ENCODE peak calls at places on chromosomes 1 and 21, in four cellular contexts. C is EL, H is iris pigment epithelial cell, Z is non-pigmented ciliary epithelial cell. O is an unnamed sample.
A peak's percentile ranks its signal among the peaks of the same experiment; 100 is the strongest.

GRCh38 chr1:202247837-202248795 is 54.5 kb downstream of the LGR6 start:
- DNase-seq in C (no peak), H (no peak), Z (no peak), O (no peak)

GRCh38 chr1:50279622-50280320 is 143.5 kb downstream of the DMRTA2 start:
- DNase-seq in C (no peak), H (peak; percentile 19), Z (no peak), O (no peak)

GRCh38 chr1:114691061-114691460 is 4.3 kb downstream of the AMPD1 start:
- DNase-seq in C (no peak), H (peak; percentile 20), Z (no peak), O (no peak)

GRCh38 chr1:107748529-107748928 is 216.5 kb downstream of the VAV3 start:
- DNase-seq in C (no peak), H (peak; percentile 1), Z (no peak), O (no peak)

GRCh38 chr1:228860911-228861829 is 125.9 kb downstream of the RHOU start:
- DNase-seq in C (peak; percentile 89), H (peak; percentile 89), Z (peak; percentile 67), O (no peak)

GRCh38 chr1:15760520-15761211 is 2.1 kb downstream of the FBLIM1 start:
- DNase-seq in C (peak; percentile 90), H (peak; percentile 41), Z (no peak), O (no peak)

GRCh38 chr1:160074865-160075264 is 4.9 kb upstream of the KCNJ10 start:
- DNase-seq in C (no peak), H (no peak), Z (no peak), O (no peak)

GRCh38 chr1:221768444-221769066 is 26.7 kb upstream of the DUSP10 start:
- DNase-seq in C (no peak), H (peak; percentile 24), Z (no peak), O (no peak)

GRCh38 chr1:100614570-100614969 is 76.6 kb downstream of the GPR88 start:
- DNase-seq in C (no peak), H (no peak), Z (no peak), O (no peak)

GRCh38 chr1:178941261-178941689 is 70.4 kb upstream of the ANGPTL1 start:
- DNase-seq in C (no peak), H (no peak), Z (no peak), O (no peak)

GRCh38 chr1:171844381-171844780 is 3.1 kb downstream of the DNM3 start:
- DNase-seq in C (no peak), H (no peak), Z (no peak), O (no peak)

GRCh38 chr1:24121406-24121805 is 9.5 kb upstream of the MYOM3 start:
- DNase-seq in C (no peak), H (no peak), Z (no peak), O (no peak)

GRCh38 chr1:3746389-3746783 is 5.9 kb upstream of the CCDC27 start:
- DNase-seq in C (no peak), H (no peak), Z (no peak), O (no peak)

GRCh38 chr1:202076050-202076511 is 46.6 kb upstream of the GPR37L1 start:
- DNase-seq in C (no peak), H (no peak), Z (no peak), O (no peak)

GRCh38 chr1:228317891-228318810 is 88.5 kb downstream of the TRIM11 start:
- DNase-seq in C (no peak), H (no peak), Z (no peak), O (no peak)

GRCh38 chr1:6495540-6496359 is 4.3 kb upstream of the PLEKHG5 start:
- DNase-seq in C (no peak), H (no peak), Z (no peak), O (no peak)

GRCh38 chr21:32611471-32611997 is 643 bp downstream of the CFAP298 start:
- DNase-seq in C (peak; percentile 47), H (peak; percentile 29), Z (no peak), O (peak; percentile 10)

GRCh38 chr1:109490029-109490933 is 3.6 kb upstream of the CYB561D1 start:
- DNase-seq in C (peak; percentile 65), H (peak; percentile 63), Z (no peak), O (no peak)

GRCh38 chr1:246417152-246417812 is 89.8 kb downstream of the SMYD3 start:
- DNase-seq in C (peak; percentile 73), H (peak; percentile 71), Z (no peak), O (no peak)

GRCh38 chr1:93702102-93702827 is 20.6 kb upstream of the BCAR3 start:
- DNase-seq in C (no peak), H (no peak), Z (no peak), O (no peak)

GRCh38 chr1:150366416-150367296 is 2.7 kb downstream of the RPRD2 start:
- DNase-seq in C (peak; percentile 25), H (peak; percentile 39), Z (no peak), O (no peak)

GRCh38 chr1:115665319-115665718 is 23.5 kb downstream of the VANGL1 start:
- DNase-seq in C (no peak), H (no peak), Z (no peak), O (no peak)

GRCh38 chr1:26780344-26780957 is 7.3 kb upstream of the PIGV start:
- DNase-seq in C (no peak), H (no peak), Z (no peak), O (no peak)

GRCh38 chr1:54805466-54805865 is 4.3 kb upstream of the TTC22 start:
- DNase-seq in C (no peak), H (no peak), Z (no peak), O (no peak)

GRCh38 chr1:202200112-202200548 is 6.5 kb downstream of the LGR6 start:
- DNase-seq in C (peak; percentile 53), H (peak; percentile 9), Z (no peak), O (no peak)

GRCh38 chr1:21268281-21269239 is 21.7 kb downstream of the ECE1 start:
- DNase-seq in C (no peak), H (no peak), Z (no peak), O (no peak)

GRCh38 chr1:14599787-14600186 is 1.3 kb downstream of the KAZN start:
- DNase-seq in C (no peak), H (no peak), Z (no peak), O (no peak)

GRCh38 chr1:188888387-188888786 is 1589.3 kb downstream of the BRINP3 start:
- DNase-seq in C (peak; percentile 40), H (peak; percentile 85), Z (no peak), O (no peak)

GRCh38 chr1:115184260-115184950 is 95.1 kb upstream of the TSPAN2 start:
- DNase-seq in C (peak; percentile 40), H (no peak), Z (no peak), O (no peak)

GRCh38 chr1:6128276-6129081 is 51.6 kb downstream of the CHD5 start:
- DNase-seq in C (no peak), H (no peak), Z (no peak), O (no peak)

GRCh38 chr1:97743129-97743528 is 177.7 kb downstream of the DPYD start:
- DNase-seq in C (no peak), H (no peak), Z (no peak), O (no peak)

GRCh38 chr1:67695963-67696362 is 11.0 kb downstream of the GADD45A start:
- DNase-seq in C (no peak), H (no peak), Z (no peak), O (no peak)

GRCh38 chr1:109764561-109765482 is 1.1 kb upstream of the EPS8L3 start:
- DNase-seq in C (no peak), H (no peak), Z (no peak), O (no peak)

GRCh38 chr1:207579436-207579799 is 65.5 kb upstream of the CR1L start:
- DNase-seq in C (peak; percentile 67), H (peak; percentile 78), Z (peak; percentile 22), O (no peak)

GRCh38 chr1:75134939-75135828 is 996 bp downstream of the LHX8 start:
- DNase-seq in C (no peak), H (no peak), Z (no peak), O (no peak)

GRCh38 chr21:46048926-46049889 is 48.7 kb upstream of the COL6A2 start:
- DNase-seq in C (peak; percentile 100), H (peak; percentile 99), Z (peak; percentile 95), O (no peak)

GRCh38 chr1:9451086-9451485 is 88.2 kb upstream of the SLC25A33 start:
- DNase-seq in C (no peak), H (no peak), Z (no peak), O (no peak)

GRCh38 chr1:164601399-164602141 is 42.6 kb downstream of the PBX1 start:
- DNase-seq in C (no peak), H (no peak), Z (no peak), O (no peak)

GRCh38 chr1:155608888-155609225 is 1.2 kb upstream of the MSTO1 start:
- DNase-seq in C (no peak), H (no peak), Z (no peak), O (no peak)